ENCODE peak calls at places on chromosomes 11 and 22, in four cellular contexts. J, H, E and G are unnamed samples.

GRCh38 chr11:3685923-3686322 is 14.7 kb upstream of the CHRNA10 start:
- DNase-seq in J (no peak), H (no peak), E (no peak), G (no peak)

GRCh38 chr11:104432981-104433380 is 269.0 kb upstream of the PDGFD start:
- DNase-seq in J (no peak), H (no peak), E (no peak), G (no peak)

GRCh38 chr11:4393209-4394196 is at the start of gene TRIM21:
- DNase-seq in J (peak), H (peak), E (peak), G (peak)

GRCh38 chr11:124760205-124760652 is 1.9 kb downstream of the ESAM start:
- DNase-seq in J (no peak), H (no peak), E (no peak), G (no peak)

GRCh38 chr22:44795701-44796630 is 43.6 kb downstream of the ARHGAP8 start:
- DNase-seq in J (no peak), H (no peak), E (no peak), G (peak)

GRCh38 chr22:44161673-44162072 is 19.1 kb upstream of the PARVG start:
- DNase-seq in J (no peak), H (no peak), E (no peak), G (no peak)

GRCh38 chr11:44621784-44622183 is 56.3 kb downstream of the CD82 start:
- DNase-seq in J (no peak), H (no peak), E (no peak), G (no peak)

GRCh38 chr22:26485991-26486390 is 2.3 kb downstream of the SRRD start:
- DNase-seq in J (no peak), H (no peak), E (no peak), G (no peak)

GRCh38 chr11:113581713-113582112 is 106.5 kb upstream of the DRD2 start:
- DNase-seq in J (no peak), H (no peak), E (no peak), G (no peak)

GRCh38 chr11:43924112-43924855 is 18.2 kb upstream of the C11orf96 start:
- DNase-seq in J (no peak), H (no peak), E (no peak), G (peak)

GRCh38 chr22:37552560-37553163 is 7.6 kb upstream of the CDC42EP1 start:
- DNase-seq in J (no peak), H (no peak), E (no peak), G (peak)

GRCh38 chr11:8340299-8340698 is 76.6 kb upstream of the LMO1 start:
- DNase-seq in J (no peak), H (no peak), E (no peak), G (no peak)

GRCh38 chr11:18295316-18295715 is 26.6 kb downstream of the HPS5 start:
- DNase-seq in J (no peak), H (no peak), E (no peak), G (no peak)

GRCh38 chr11:1473786-1474185 is 12.8 kb downstream of the MOB2 start:
- DNase-seq in J (no peak), H (no peak), E (no peak), G (no peak)

GRCh38 chr11:133639408-133639807 is 107.1 kb upstream of the OPCML start:
- DNase-seq in J (no peak), H (no peak), E (no peak), G (no peak)

GRCh38 chr11:119041821-119042514 is 11.3 kb upstream of the SLC37A4 start:
- DNase-seq in J (no peak), H (no peak), E (no peak), G (no peak)

GRCh38 chr11:106475181-106475580 is 397.7 kb downstream of the AASDHPPT start:
- DNase-seq in J (no peak), H (no peak), E (no peak), G (no peak)

GRCh38 chr11:64305691-64306562 is 603 bp downstream of the ESRRA start:
- DNase-seq in J (peak), H (peak), E (peak), G (peak)

GRCh38 chr22:42769574-42770447 is 49.1 kb upstream of the A4GALT start:
- DNase-seq in J (no peak), H (no peak), E (peak), G (no peak)

GRCh38 chr11:68974421-68975194 is 6.2 kb downstream of the MRGPRD start:
- DNase-seq in J (no peak), H (peak), E (no peak), G (peak)

GRCh38 chr22:46122511-46122971 is 27.8 kb upstream of the PPARA start:
- DNase-seq in J (peak), H (peak), E (peak), G (peak)

GRCh38 chr11:390175-390574 is 3.8 kb upstream of the PKP3 start:
- DNase-seq in J (peak), H (no peak), E (no peak), G (peak)

GRCh38 chr11:540583-541432 is 3.5 kb downstream of the LRRC56 start:
- DNase-seq in J (no peak), H (no peak), E (no peak), G (no peak)

GRCh38 chr11:71311928-71312510 is 59.6 kb upstream of the SHANK2 start:
- DNase-seq in J (no peak), H (no peak), E (no peak), G (no peak)

GRCh38 chr11:117827521-117828511 is 3.3 kb upstream of the FXYD2 start:
- DNase-seq in J (no peak), H (no peak), E (no peak), G (no peak)

GRCh38 chr11:16191212-16191851 is 165.0 kb downstream of the SOX6 start:
- DNase-seq in J (peak), H (no peak), E (no peak), G (no peak)

GRCh38 chr22:40043086-40043485 is 48.3 kb downstream of the FAM83F start:
- DNase-seq in J (no peak), H (no peak), E (peak), G (no peak)

GRCh38 chr11:129861702-129862107 is 33.7 kb downstream of the NFRKB start:
- DNase-seq in J (peak), H (peak), E (no peak), G (peak)

GRCh38 chr11:131894615-131895544 is 524.5 kb downstream of the NTM start:
- DNase-seq in J (no peak), H (no peak), E (no peak), G (no peak)

GRCh38 chr22:30742291-30743256 is 47.9 kb downstream of the OSBP2 start:
- DNase-seq in J (no peak), H (no peak), E (no peak), G (no peak)

GRCh38 chr22:37431811-37432707 is 4.8 kb upstream of the ELFN2 start:
- DNase-seq in J (peak), H (peak), E (no peak), G (no peak)

GRCh38 chr11:48170176-48170839 is 46.3 kb upstream of the OR4B1 start:
- DNase-seq in J (no peak), H (no peak), E (no peak), G (no peak)

GRCh38 chr11:108929241-108929640 is 264.4 kb downstream of the DDX10 start:
- DNase-seq in J (peak), H (peak), E (no peak), G (no peak)

GRCh38 chr11:17077520-17078401 is at the start of gene RPS13:
- DNase-seq in J (peak), H (peak), E (peak), G (peak)

GRCh38 chr11:68503281-68503687 is 42.7 kb downstream of the PPP6R3 start:
- DNase-seq in J (no peak), H (no peak), E (no peak), G (no peak)

GRCh38 chr11:105582497-105582896 is 27.4 kb upstream of the GRIA4 start:
- DNase-seq in J (no peak), H (no peak), E (no peak), G (no peak)

GRCh38 chr11:94853836-94854235 is 85.7 kb downstream of the AMOTL1 start:
- DNase-seq in J (no peak), H (no peak), E (no peak), G (no peak)

GRCh38 chr22:30829901-30830550 is 135.4 kb downstream of the OSBP2 start:
- DNase-seq in J (no peak), H (peak), E (no peak), G (no peak)

GRCh38 chr11:65501530-65502273 is 2.9 kb downstream of the MALAT1 start:
- DNase-seq in J (no peak), H (no peak), E (no peak), G (no peak)
- TF ChIP-seq REST in J (no peak), H (no peak), E (peak), G (no peak)

GRCh38 chr11:110185599-110185998 is 92.4 kb downstream of the ZC3H12C start:
- DNase-seq in J (no peak), H (no peak), E (no peak), G (no peak)
- TF ChIP-seq REST in J (no peak), H (no peak), E (no peak), G (no peak)

GRCh38 chr22:17851754-17852153 is 77.5 kb upstream of the BID start:
- DNase-seq in J (no peak), H (no peak), E (no peak), G (no peak)
- TF ChIP-seq REST in J (no peak), H (no peak), E (no peak), G (no peak)

DNA sequence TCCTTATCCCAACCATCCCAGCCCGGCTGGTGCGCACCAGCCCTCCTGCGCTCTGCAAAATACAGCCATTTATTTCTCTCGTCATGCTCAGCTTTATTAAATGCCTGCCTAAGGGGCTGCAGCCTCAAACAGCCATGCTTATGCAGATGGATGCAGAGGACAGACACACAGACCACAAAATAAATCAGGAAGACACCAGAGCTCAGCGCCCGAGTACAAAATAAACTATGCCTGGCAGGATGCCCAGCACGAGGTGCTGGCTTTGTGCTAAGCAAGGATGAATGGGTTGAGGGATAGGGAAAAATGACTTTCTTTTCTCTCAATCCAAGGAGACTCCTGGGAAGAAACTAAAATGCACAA is 70.5 kb downstream of the RPUSD4 start:
- DNase-seq in J (no peak), H (no peak), E (no peak), G (no peak)
- TF ChIP-seq REST in J (no peak), H (no peak), E (no peak), G (no peak)

GRCh38 chr11:46905806-46906205 is 12.5 kb downstream of the LRP4 start:
- DNase-seq in J (no peak), H (no peak), E (no peak), G (no peak)
- TF ChIP-seq REST in J (no peak), H (no peak), E (no peak), G (no peak)

GRCh38 chr11:77130763-77131513 is 2.9 kb downstream of the MYO7A start:
- DNase-seq in J (peak), H (no peak), E (no peak), G (no peak)
- TF ChIP-seq REST in J (no peak), H (no peak), E (no peak), G (no peak)

DNA sequence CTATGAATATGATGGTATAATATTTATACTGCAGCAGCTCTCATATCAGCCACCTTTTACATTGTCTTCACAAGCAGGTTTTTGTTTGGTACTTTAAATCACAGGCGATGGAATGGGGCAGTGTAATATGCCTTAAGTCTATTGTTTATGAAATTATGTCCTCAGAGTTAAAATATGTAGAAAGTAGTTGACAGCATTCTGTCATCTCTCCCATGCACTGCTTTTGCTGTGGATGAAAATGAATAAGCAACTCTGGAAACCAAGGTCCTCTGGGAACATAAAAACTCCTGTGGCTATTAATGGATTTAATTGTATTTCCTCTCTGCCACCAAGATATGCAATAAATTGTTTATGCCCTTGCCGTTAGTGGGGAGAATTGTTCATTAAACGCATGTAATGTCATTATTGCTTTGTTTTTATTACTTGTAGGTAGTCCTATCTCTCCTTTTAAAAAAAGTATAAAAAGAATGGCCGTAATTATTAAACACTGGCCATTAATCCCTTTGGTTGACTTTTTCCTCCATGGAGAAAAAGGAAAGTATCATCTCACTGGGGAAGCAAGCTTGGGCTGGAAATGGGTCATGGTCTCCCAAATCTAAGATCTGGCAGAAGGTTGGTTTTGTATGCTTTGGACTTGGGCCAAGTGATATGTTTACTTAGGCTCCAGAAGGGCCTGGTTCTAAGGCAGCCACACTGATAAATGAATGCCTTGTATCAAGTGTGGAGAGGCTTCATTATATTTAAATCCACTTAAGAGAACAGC is 13.0 kb downstream of the PACS1 start:
- DNase-seq in J (peak), H (no peak), E (no peak), G (no peak)
- TF ChIP-seq REST in J (no peak), H (no peak), E (no peak), G (no peak)

GRCh38 chr22:21975273-21975672 is 7.3 kb downstream of the TOP3B start:
- DNase-seq in J (no peak), H (no peak), E (no peak), G (no peak)
- TF ChIP-seq REST in J (no peak), H (no peak), E (no peak), G (no peak)

GRCh38 chr11:76861490-76861953 is 804 bp downstream of the ACER3 start:
- DNase-seq in J (no peak), H (no peak), E (no peak), G (peak)

GRCh38 chr11:76857776-76858461 is 2.8 kb upstream of the ACER3 start:
- DNase-seq in J (no peak), H (no peak), E (no peak), G (no peak)

GRCh38 chr11:76860539-76861475 is at the start of gene ACER3:
- DNase-seq in J (peak), H (peak), E (peak), G (peak)

GRCh38 chr11:76856571-76856970 is 4.1 kb upstream of the ACER3 start:
- DNase-seq in J (no peak), H (no peak), E (no peak), G (no peak)

GRCh38 chr11:76859708-76860233 is 947 bp upstream of the ACER3 start:
- DNase-seq in J (no peak), H (no peak), E (no peak), G (peak)
- TF ChIP-seq REST in J (no peak), H (no peak), E (no peak), G (no peak)

GRCh38 chr11:61697093-61697492 is 16.9 kb downstream of the DAGLA start:
- DNase-seq in J (no peak), H (no peak), E (no peak), G (no peak)
- TF ChIP-seq REST in J (no peak), H (no peak), E (no peak), G (no peak)